ENCODE peak calls at places on chromosomes 4 and X, in five cellular contexts. C, F, G, D and J are unnamed samples.

GRCh38 chr4:161817822-161818412 is 345.9 kb downstream of the FSTL5 start:
- DNase-seq in C (no peak), F (no peak), G (peak; percentile 31), D (no peak), J (no peak)

GRCh38 chr4:170875868-170876267 is 786.1 kb upstream of the AADAT start:
- DNase-seq in C (no peak), F (no peak), G (no peak), D (no peak), J (no peak)

GRCh38 chr4:33255507-33255906 is 2535.3 kb downstream of the PCDH7 start:
- DNase-seq in C (no peak), F (no peak), G (no peak), D (no peak), J (no peak)

GRCh38 chr4:98517444-98518021 is 140.9 kb downstream of the TSPAN5 start:
- DNase-seq in C (no peak), F (no peak), G (no peak), D (no peak), J (no peak)

GRCh38 chr4:87011340-87012034 is 76.7 kb downstream of the AFF1 start:
- DNase-seq in C (no peak), F (no peak), G (no peak), D (peak; percentile 33), J (peak; percentile 31)

GRCh38 chrX:13398073-13398823 is 78.4 kb upstream of the ATXN3L start:
- DNase-seq in C (no peak), F (peak; percentile 66), G (no peak), D (peak; percentile 10), J (peak; percentile 46)

GRCh38 chrX:153728095-153728494 is 3.4 kb downstream of the ABCD1 start:
- DNase-seq in C (no peak), F (no peak), G (peak; percentile 75), D (no peak), J (no peak)

GRCh38 chrX:120672841-120673530 is 43.1 kb upstream of the C1GALT1C1 start:
- DNase-seq in C (no peak), F (no peak), G (no peak), D (no peak), J (no peak)

GRCh38 chrX:69127466-69127865 is 37.8 kb downstream of the PJA1 start:
- DNase-seq in C (no peak), F (no peak), G (no peak), D (no peak), J (no peak)

GRCh38 chr4:70749313-70749712 is 27.5 kb downstream of the RUFY3 start:
- DNase-seq in C (no peak), F (no peak), G (no peak), D (no peak), J (no peak)

GRCh38 chr4:159748834-159749444 is 646.1 kb downstream of the RAPGEF2 start:
- DNase-seq in C (no peak), F (no peak), G (no peak), D (no peak), J (no peak)

GRCh38 chrX:53281321-53281822 is at the start of gene IQSEC2:
- DNase-seq in C (peak; percentile 72), F (peak; percentile 92), G (peak; percentile 79), D (peak; percentile 19), J (peak; percentile 77)
- TF ChIP-seq POLR2A in C (peak; percentile 44), F (no peak), G (no peak), D (no peak), J (peak; percentile 45)

DNA sequence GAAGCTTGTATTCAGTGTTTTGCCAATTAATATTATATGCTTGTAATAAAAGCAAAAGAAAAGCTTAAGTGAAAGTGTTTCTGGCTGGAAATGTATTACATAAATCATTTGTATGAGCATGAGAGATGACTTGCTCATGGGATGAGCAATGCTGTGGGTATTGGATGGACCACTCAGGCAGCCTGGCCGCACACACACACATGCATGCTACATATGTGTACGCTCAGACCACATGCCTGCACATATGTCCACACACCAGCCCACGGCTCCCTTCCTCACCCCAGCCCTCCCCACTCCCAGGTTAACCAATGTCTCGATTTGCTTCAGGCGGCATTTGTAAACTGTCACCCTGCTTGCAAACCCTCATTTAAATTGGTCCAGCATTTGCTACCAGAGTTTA is 55.9 kb downstream of the CPLX1 start:
- DNase-seq in C (no peak), F (no peak), G (no peak), D (no peak), J (no peak)
- TF ChIP-seq POLR2A in C (no peak), F (no peak), G (no peak), D (no peak), J (no peak)

GRCh38 chr4:141802324-141802723 is 165.9 kb downstream of the IL15 start:
- DNase-seq in C (no peak), F (no peak), G (no peak), D (no peak), J (no peak)
- TF ChIP-seq POLR2A in C (no peak), F (no peak), G (no peak), D (no peak), J (no peak)

GRCh38 chr4:26271703-26272102 is 49.1 kb upstream of the RBPJ start:
- DNase-seq in C (no peak), F (no peak), G (no peak), D (no peak), J (no peak)

GRCh38 chr4:26272654-26273307 is 48.0 kb upstream of the RBPJ start:
- DNase-seq in C (no peak), F (no peak), G (no peak), D (no peak), J (no peak)

GRCh38 chr4:26279446-26279845 is 41.4 kb upstream of the RBPJ start:
- DNase-seq in C (no peak), F (no peak), G (no peak), D (no peak), J (no peak)

GRCh38 chr4:26273308-26273980 is 47.4 kb upstream of the RBPJ start:
- DNase-seq in C (no peak), F (no peak), G (no peak), D (no peak), J (peak; percentile 10)

GRCh38 chr4:26275261-26275660 is 45.6 kb upstream of the RBPJ start:
- DNase-seq in C (no peak), F (no peak), G (no peak), D (no peak), J (no peak)
- TF ChIP-seq POLR2A in C (no peak), F (no peak), G (no peak), D (no peak), J (no peak)

DNA sequence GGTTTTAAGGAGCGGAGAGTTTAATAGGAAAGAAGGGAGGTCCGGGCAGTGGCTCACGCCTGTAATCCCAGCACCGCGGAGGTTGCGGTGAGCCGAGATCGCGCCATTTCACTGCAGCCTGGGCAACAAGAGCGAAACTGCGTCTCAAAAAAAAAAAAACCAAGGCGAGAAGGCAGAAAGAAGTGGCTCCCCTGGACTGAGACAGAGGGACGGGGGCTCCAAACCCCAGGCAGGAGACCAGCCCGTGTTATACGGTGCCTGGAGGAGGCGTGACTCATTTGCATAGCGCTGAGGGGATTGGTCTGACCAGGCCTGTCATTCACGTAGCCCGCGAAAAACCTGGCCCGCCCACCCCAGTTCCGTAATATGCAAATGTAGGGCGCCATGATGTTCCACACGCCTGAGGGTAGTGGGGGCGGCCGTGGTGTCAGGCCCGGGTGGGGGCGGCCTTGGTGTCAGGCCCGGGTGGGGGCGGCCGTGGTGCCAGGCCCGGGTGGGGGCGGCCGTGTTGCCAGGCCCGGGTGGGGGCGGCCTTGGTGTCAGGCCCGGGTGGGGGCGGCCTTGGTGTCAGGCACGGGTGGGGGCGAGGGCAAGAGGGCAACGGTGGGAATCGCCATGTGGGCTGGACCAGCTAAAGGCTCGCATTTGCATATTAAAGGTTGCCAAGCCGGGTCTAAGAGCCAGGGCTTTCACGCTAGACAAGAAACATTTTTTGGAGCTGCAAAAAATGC is 2.1 kb downstream of the PLCXD1 start:
- DNase-seq in C (peak; percentile 89), F (peak; percentile 96), G (peak; percentile 96), D (peak; percentile 72), J (peak; percentile 83)
- TF ChIP-seq POLR2A in C (no peak), F (no peak), G (no peak), D (peak; percentile 26), J (no peak)

DNA sequence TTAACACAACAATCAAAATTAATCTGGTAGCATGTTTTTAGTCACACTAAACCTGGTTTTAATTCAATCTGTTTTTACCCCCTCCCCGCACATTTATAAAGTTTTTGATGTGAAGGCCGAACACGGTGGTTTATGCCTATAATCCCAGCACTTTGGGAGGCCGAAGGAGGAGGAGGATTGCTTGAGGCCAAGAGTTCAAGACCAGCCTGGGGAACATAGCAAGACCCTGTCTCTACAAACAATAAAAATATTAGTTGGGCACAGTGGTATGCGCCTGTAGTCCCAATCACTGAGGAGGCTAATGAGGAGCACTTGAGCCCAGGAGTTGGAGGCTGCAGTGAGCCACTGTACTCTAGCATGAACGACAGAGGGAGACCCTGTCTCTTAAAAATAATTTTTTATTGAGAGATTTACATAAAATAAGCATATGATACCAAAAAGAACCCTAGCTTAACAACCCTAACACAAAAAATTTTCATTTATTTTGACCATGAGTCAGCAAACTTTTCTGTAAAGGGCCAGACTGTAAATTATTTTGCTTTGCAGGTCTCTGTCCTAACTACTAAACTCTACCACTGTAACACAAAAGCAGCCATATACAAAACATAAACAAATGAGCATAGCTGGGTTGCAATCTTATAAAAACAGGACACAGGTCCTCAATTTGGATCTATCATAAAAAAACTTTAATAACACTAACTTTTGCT is 21.5 kb downstream of the HNRNPD start:
- DNase-seq in C (no peak), F (no peak), G (no peak), D (no peak), J (no peak)
- TF ChIP-seq POLR2A in C (no peak), F (no peak), G (no peak), D (no peak), J (no peak)